ENCODE peak calls at places on chromosomes 2 and 18, in seven cellular contexts. B is Caki2, Z is anterior cingulate cortex, W is neural progenitor cell, E is GM12865, U is T-cell, A is fibroblast of mammary gland. J is an unnamed sample.

GRCh38 chr2:126776701-126777619 is 121.0 kb downstream of the GYPC start:
- DNase-seq in B (peak; percentile 62), E (peak; percentile 79), A (peak; percentile 60), W (peak; percentile 88), Z (peak; percentile 87), U (peak; percentile 78), J (peak; percentile 87)

GRCh38 chr2:173772205-173772604 is 193.0 kb downstream of the SP3 start:
- DNase-seq in A (no peak), U (no peak), B (no peak), E (no peak), W (no peak), Z (no peak), J (no peak)

GRCh38 chr2:231454361-231454791 is 9.9 kb downstream of the NCL start:
- DNase-seq in B (no peak), A (no peak), U (no peak), E (no peak), Z (no peak), W (no peak), J (no peak)

GRCh38 chr2:159439421-159439820 is 152.9 kb upstream of the WDSUB1 start:
- DNase-seq in Z (no peak), U (no peak), E (no peak), A (no peak), B (no peak), W (no peak), J (no peak)

GRCh38 chr2:1645761-1646476 is 98.4 kb downstream of the PXDN start:
- DNase-seq in Z (no peak), A (no peak), B (no peak), E (no peak), W (no peak), U (no peak), J (no peak)

GRCh38 chr2:104321800-104322164 is 532.1 kb upstream of the POU3F3 start:
- DNase-seq in Z (no peak), E (no peak), A (no peak), U (no peak), W (no peak), B (no peak), J (no peak)

GRCh38 chr2:19993731-19994130 is 3.8 kb upstream of the WDR35 start:
- DNase-seq in E (no peak), Z (no peak), W (no peak), A (peak; percentile 25), U (no peak), B (no peak), J (no peak)

GRCh38 chr18:42582266-42582665 is 533.2 kb downstream of the RIT2 start:
- DNase-seq in W (no peak), B (no peak), U (no peak), E (no peak), Z (no peak), A (no peak), J (no peak)

GRCh38 chr2:69490486-69490885 is 53.3 kb upstream of the NFU1 start:
- DNase-seq in B (no peak), Z (no peak), E (peak; percentile 38), U (no peak), W (no peak), A (no peak), J (no peak)

GRCh38 chr18:54852780-54853675 is 24.8 kb downstream of the RAB27B start:
- DNase-seq in Z (no peak), U (no peak), A (no peak), B (no peak), E (no peak), W (no peak), J (no peak)

GRCh38 chr18:24659837-24660720 is 199.6 kb downstream of the HRH4 start:
- DNase-seq in A (peak; percentile 39), E (peak; percentile 53), Z (no peak), B (no peak), W (no peak), U (peak; percentile 38), J (no peak)

GRCh38 chr2:41791523-41791922 is 256.3 kb upstream of the PKDCC start:
- DNase-seq in W (peak; percentile 65), E (peak; percentile 39), A (peak; percentile 48), Z (no peak), B (peak; percentile 40), U (no peak), J (peak; percentile 22)

GRCh38 chr18:63440219-63440618 is 17.9 kb upstream of the VPS4B start:
- DNase-seq in A (peak; percentile 74), E (no peak), B (no peak), W (no peak), U (no peak), Z (no peak), J (no peak)

GRCh38 chr2:40877734-40878288 is 425.9 kb upstream of the SLC8A1 start:
- DNase-seq in Z (no peak), B (no peak), E (no peak), U (no peak), A (peak; percentile 50), W (no peak), J (no peak)

GRCh38 chr2:2709091-2709770 is 378.2 kb upstream of the MYT1L start:
- DNase-seq in A (no peak), U (no peak), B (no peak), Z (no peak), W (no peak), E (no peak), J (no peak)

GRCh38 chr18:41484069-41484468 is 471.0 kb upstream of the PIK3C3 start:
- DNase-seq in E (no peak), U (no peak), W (no peak), A (no peak), B (no peak), Z (no peak), J (no peak)

J was measured in GM20000.